ENCODE peak calls at places on chromosomes 13 and 19, in six cellular contexts. X, S, B, M, G and Y are unnamed samples.

GRCh38 chr19:40139533-40140287 is 49.0 kb upstream of the ZNF780A start:
- DNase-seq in X (no peak), G (no peak), M (no peak), B (peak), S (no peak), Y (no peak)

GRCh38 chr13:47764817-47765216 is 236.3 kb downstream of the SUCLA2 start:
- DNase-seq in S (no peak), X (no peak), M (no peak), G (no peak), B (no peak), Y (no peak)

GRCh38 chr19:47035495-47036232 is 12.8 kb downstream of the TMEM160 start:
- DNase-seq in M (peak), X (peak), B (peak), S (peak), G (peak), Y (peak)

GRCh38 chr13:85772379-85772778 is 26.8 kb downstream of the SLITRK6 start:
- DNase-seq in X (no peak), B (peak), S (no peak), M (no peak), G (no peak), Y (no peak)

GRCh38 chr19:39843919-39844793 is 2.0 kb downstream of the FBL start:
- DNase-seq in X (no peak), S (no peak), B (peak), M (no peak), G (no peak), Y (no peak)

GRCh38 chr13:23778879-23779278 is 110.3 kb downstream of the MIPEP start:
- DNase-seq in S (no peak), G (no peak), M (no peak), X (no peak), B (peak), Y (no peak)

GRCh38 chr19:15379996-15380647 is 535 bp upstream of the AKAP8 start:
- DNase-seq in B (peak), M (peak), S (peak), X (peak), G (peak), Y (peak)

GRCh38 chr19:43782689-43783231 is 2.0 kb upstream of the KCNN4 start:
- DNase-seq in X (peak), S (no peak), M (no peak), B (peak), G (peak), Y (no peak)

GRCh38 chr19:15161028-15161984 is 39.5 kb downstream of the NOTCH3 start:
- DNase-seq in S (no peak), X (no peak), G (no peak), B (no peak), M (no peak), Y (peak)

GRCh38 chr19:2154587-2155075 is 3.3 kb upstream of the AP3D1 start:
- DNase-seq in M (no peak), B (peak), S (no peak), G (no peak), X (peak), Y (no peak)

GRCh38 chr19:13303381-13304129 is 153.3 kb downstream of the IER2 start:
- DNase-seq in S (no peak), X (no peak), B (no peak), G (no peak), M (no peak), Y (no peak)
- TF ChIP-seq CTCF in S (no peak), X (no peak), B (no peak), G (no peak), M (no peak), Y (no peak)

DNA sequence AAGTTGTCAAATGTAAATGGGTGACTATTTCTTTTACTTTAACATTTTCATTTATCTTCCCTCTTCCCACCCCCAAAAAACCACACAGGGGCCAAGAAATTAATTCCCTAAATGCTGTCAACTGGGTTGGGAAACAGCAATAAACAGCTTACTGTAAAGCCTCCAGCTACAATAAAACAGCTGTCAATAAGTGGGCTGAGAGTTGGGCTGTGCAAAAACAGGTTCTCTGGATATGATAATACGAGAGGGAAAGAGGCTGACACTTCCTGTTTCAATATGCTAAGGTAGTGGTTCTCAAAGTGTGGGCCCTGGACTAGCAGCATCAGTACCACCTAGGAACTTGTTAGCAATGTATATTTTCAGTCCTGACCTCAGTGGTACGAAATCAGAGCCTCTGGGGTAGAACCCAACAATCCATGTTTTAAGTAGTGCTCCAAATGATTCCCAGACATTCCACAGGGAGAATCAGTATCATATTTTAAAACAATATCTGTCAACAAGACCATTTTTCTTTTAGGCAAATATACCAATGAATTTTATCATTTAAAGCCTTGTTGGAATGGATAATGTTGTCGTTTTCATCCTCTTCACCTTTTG is 8.4 kb downstream of the PCDH9 start:
- DNase-seq in X (no peak), B (no peak), M (no peak), S (no peak), G (no peak), Y (no peak)
- H3K4me3 ChIP-seq in X (no peak), B (no peak), M (peak), S (peak), G (no peak), Y (no peak)

DNA sequence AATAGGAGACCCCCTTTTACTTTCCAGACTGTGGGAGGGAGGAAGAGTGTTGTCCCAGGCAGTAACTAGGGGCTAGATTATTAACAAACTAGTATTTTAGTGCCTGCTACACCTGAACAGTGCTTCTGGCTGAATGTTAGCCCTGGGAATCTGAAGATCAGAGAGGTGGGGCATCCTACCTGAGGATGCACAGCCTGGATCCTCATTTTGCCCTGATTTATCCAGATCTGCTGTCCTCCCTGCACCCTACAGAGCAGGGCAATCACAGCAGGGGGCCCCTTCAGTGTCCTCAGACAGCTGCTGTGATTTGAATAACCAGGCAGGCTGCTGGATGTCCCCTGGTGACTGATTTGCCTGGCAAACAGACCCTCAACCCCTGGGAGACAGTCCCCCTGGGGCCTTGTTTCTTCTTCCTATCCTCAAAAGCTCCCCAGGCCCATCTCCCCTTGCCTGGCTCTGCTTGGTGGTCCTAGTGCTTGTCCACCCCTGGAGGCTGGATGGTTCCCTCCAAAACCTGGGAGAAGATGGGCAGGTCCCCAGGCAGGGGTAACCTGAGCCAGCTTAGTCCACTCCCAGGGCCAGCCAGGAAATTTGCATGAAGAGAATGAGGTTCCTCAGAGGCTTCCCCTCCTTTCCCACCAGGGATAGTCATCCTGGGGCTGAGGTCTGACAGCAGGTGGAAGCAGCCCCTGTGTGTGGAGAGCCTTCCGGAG is at the start of gene OVOL3:
- DNase-seq in X (no peak), S (no peak), B (no peak), M (no peak), G (no peak), Y (no peak)
- TF ChIP-seq CTCF in X (no peak), S (no peak), B (no peak), M (no peak), G (no peak), Y (no peak)

GRCh38 chr19:53945441-53945840 is 17.3 kb upstream of the CACNG8 start:
- DNase-seq in M (no peak), S (no peak), B (no peak), X (no peak), G (no peak), Y (no peak)
- H3K4me3 ChIP-seq in M (no peak), S (no peak), B (no peak), X (no peak), G (no peak), Y (no peak)

GRCh38 chr13:101695870-101696516 is 243.5 kb downstream of the ITGBL1 start:
- DNase-seq in S (peak), B (no peak), G (peak), X (no peak), M (peak), Y (no peak)
- TF ChIP-seq CTCF in S (no peak), B (no peak), G (no peak), X (no peak), M (no peak), Y (no peak)

DNA sequence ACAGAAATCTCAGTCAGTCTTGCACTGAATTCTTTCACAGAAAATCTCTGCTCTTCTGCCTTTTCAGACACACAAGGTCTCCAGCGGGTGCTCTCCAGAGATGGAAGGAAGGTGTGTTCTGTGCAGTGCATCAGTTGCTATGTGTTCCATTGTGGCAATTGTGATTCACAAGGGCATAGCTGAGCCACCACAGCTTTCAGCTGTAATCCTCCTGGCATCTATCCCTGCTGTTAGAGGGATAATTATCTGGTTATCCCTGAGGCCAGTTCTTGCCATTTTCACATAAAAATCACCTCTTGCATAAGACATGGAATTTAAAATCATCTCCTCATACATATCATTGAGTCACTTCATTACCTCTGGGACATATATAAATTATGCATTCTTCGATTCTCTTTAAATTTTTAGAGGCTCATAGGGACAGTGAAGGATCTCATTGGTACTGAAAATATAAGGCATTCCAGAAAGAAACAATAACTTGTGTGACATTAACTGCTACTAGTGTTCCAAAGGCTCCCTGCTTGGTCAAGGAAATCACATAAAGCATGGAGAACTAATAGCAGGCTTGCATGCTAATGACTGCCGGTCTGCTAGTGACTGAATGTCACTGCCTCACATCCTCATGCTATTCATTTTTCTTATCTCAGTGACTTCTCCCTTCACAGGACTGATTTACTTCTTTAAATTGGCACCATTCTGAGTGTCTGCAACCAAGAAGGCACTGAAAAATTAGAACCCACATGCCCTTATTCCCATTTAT is 214.0 kb downstream of the ENOX1 start:
- DNase-seq in X (no peak), S (no peak), M (no peak), B (peak), G (no peak), Y (no peak)
- H3K4me3 ChIP-seq in X (no peak), S (no peak), M (no peak), B (no peak), G (no peak), Y (no peak)